ENCODE peak calls at places on chromosomes 3 and 15, in nine cellular contexts. I, G, Z, D, J, N, L, C and T are unnamed samples.

GRCh38 chr3:24401090-24401810 is 93.4 kb downstream of the THRB start:
- DNase-seq in I (no peak), G (no peak), Z (no peak), D (no peak), J (no peak), N (no peak), L (no peak), C (no peak), T (no peak)

GRCh38 chr15:47824185-47824584 is 106.9 kb downstream of the SEMA6D start:
- DNase-seq in I (no peak), G (no peak), Z (no peak), D (no peak), J (no peak), N (no peak), L (no peak), C (no peak), T (no peak)

GRCh38 chr3:192514081-192514753 is 213.1 kb downstream of the FGF12 start:
- DNase-seq in I (peak), G (no peak), Z (no peak), D (peak), J (peak), N (no peak), L (peak), C (no peak), T (peak)

GRCh38 chr3:64214002-64214696 is 11.1 kb downstream of the PRICKLE2 start:
- DNase-seq in I (no peak), G (peak), Z (peak), D (no peak), J (no peak), N (peak), L (no peak), C (peak), T (no peak)

GRCh38 chr3:195438371-195438770 is 4.4 kb downstream of the ACAP2 start:
- DNase-seq in I (no peak), G (no peak), Z (no peak), D (no peak), J (no peak), N (no peak), L (no peak), C (no peak), T (no peak)

GRCh38 chr3:85050806-85051205 is 92.0 kb downstream of the CADM2 start:
- DNase-seq in I (no peak), G (no peak), Z (no peak), D (no peak), J (no peak), N (no peak), L (no peak), C (no peak), T (no peak)

GRCh38 chr3:50345586-50345985 is at the start of gene ZMYND10:
- DNase-seq in I (peak), G (peak), Z (peak), D (peak), J (peak), N (peak), L (peak), C (peak), T (peak)

GRCh38 chr3:51436998-51437639 is 46.0 kb downstream of the RBM15B start:
- DNase-seq in I (no peak), G (no peak), Z (no peak), D (no peak), J (no peak), N (no peak), L (no peak), C (no peak), T (no peak)

GRCh38 chr3:57164217-57164605 is 942 bp downstream of the IL17RD start:
- DNase-seq in I (no peak), G (peak), Z (peak), D (peak), J (no peak), N (no peak), L (peak), C (peak), T (no peak)

GRCh38 chr3:11447584-11448200 is 175.5 kb downstream of the ATG7 start:
- DNase-seq in I (no peak), G (no peak), Z (no peak), D (no peak), J (no peak), N (no peak), L (no peak), C (no peak), T (no peak)

GRCh38 chr15:100124936-100125626 is 216.7 kb downstream of the ADAMTS17 start:
- DNase-seq in I (no peak), G (no peak), Z (no peak), D (no peak), J (no peak), N (no peak), L (no peak), C (no peak), T (no peak)
- H3K27ac ChIP-seq in I (no peak), G (peak), Z (peak), D (no peak), J (no peak), N (no peak), L (no peak), C (no peak), T (no peak)

DNA sequence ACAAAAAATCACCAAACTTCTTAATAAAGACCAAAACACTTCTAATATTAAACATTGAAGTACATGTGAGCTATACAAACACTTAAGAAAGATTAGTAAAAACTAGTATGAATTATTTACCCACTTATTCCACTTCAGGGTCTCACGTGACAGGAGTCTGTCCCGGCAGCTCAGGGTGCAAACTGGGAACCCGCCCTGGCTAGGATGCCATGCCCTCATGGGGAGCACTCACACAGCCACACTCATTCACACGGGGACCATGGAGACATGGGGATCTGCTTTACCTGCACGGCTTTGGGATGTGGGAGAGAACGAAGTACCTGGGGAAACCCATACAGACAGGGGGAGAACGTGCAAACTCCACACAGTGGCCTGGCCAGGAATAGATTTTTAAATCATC is 179.3 kb upstream of the UBE3A start:
- DNase-seq in I (no peak), G (no peak), Z (no peak), D (no peak), J (no peak), N (no peak), L (no peak), C (no peak), T (no peak)
- H3K27ac ChIP-seq in I (no peak), G (no peak), Z (no peak), D (no peak), J (no peak), N (no peak), L (no peak), C (no peak), T (no peak)

GRCh38 chr3:38477057-38477820 is 18.9 kb upstream of the EXOG start:
- DNase-seq in I (no peak), G (no peak), Z (no peak), D (no peak), J (no peak), N (no peak), L (peak), C (no peak), T (no peak)
- H3K27ac ChIP-seq in I (no peak), G (no peak), Z (no peak), D (no peak), J (no peak), N (no peak), L (no peak), C (no peak), T (no peak)

GRCh38 chr15:39935241-39935640 is 1.3 kb downstream of the EIF2AK4 start:
- DNase-seq in I (no peak), G (no peak), Z (no peak), D (no peak), J (no peak), N (no peak), L (no peak), C (no peak), T (no peak)
- H3K27ac ChIP-seq in I (no peak), G (no peak), Z (no peak), D (no peak), J (no peak), N (no peak), L (no peak), C (peak), T (no peak)

GRCh38 chr3:27878012-27878383 is 155.9 kb upstream of the EOMES start:
- DNase-seq in I (no peak), G (no peak), Z (no peak), D (no peak), J (no peak), N (no peak), L (no peak), C (no peak), T (no peak)
- H3K27ac ChIP-seq in I (no peak), G (no peak), Z (no peak), D (no peak), J (no peak), N (no peak), L (no peak), C (no peak), T (no peak)

DNA sequence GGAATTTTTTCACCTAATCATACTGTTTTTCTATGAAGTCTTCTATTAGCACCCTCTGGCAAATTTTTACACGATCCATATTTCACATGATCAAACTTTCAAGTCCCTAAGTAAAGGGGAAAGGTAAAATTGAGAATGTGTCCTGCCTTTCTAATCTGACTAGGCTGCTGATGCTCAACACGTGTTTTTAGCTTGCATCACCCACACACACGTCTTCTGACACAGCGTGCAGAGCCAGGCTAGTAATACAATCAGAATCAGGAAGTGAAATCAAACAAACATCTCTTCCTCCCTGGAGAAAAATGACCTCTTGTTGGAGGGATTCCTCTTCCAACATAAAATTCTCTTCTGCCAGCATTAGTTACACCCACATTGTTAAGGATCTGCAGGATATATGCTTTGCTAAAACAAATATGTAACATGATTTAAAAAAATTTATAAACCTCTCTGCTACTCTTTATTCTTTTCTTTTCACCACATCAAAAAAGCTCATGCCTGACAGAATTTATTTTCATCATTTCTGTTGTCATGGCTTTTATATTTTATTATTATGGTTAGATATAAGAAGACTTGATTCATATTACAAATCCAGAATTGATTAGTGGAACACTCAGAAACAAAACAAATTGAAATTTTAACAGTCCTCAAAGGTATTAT is 122.4 kb downstream of the RAP2B start:
- DNase-seq in I (no peak), G (peak), Z (peak), D (no peak), J (no peak), N (peak), L (no peak), C (peak), T (peak)
- H3K27ac ChIP-seq in I (no peak), G (peak), Z (no peak), D (no peak), J (no peak), N (peak), L (no peak), C (peak), T (no peak)

GRCh38 chr15:58467722-58468436 is 36.1 kb downstream of the LIPC start:
- DNase-seq in I (no peak), G (no peak), Z (no peak), D (no peak), J (no peak), N (no peak), L (no peak), C (no peak), T (no peak)

GRCh38 chr15:58471341-58471740 is 39.5 kb downstream of the LIPC start:
- DNase-seq in I (no peak), G (no peak), Z (no peak), D (no peak), J (no peak), N (no peak), L (no peak), C (no peak), T (peak)

GRCh38 chr15:58472221-58472620 is 40.4 kb downstream of the LIPC start:
- DNase-seq in I (no peak), G (no peak), Z (no peak), D (no peak), J (no peak), N (no peak), L (no peak), C (no peak), T (no peak)

GRCh38 chr15:58467121-58467721 is 35.4 kb downstream of the LIPC start:
- DNase-seq in I (no peak), G (no peak), Z (no peak), D (no peak), J (peak), N (no peak), L (no peak), C (no peak), T (peak)

GRCh38 chr15:58469432-58470353 is 37.9 kb downstream of the LIPC start:
- DNase-seq in I (no peak), G (peak), Z (peak), D (no peak), J (peak), N (peak), L (no peak), C (peak), T (peak)
- H3K27ac ChIP-seq in I (no peak), G (no peak), Z (no peak), D (no peak), J (no peak), N (peak), L (no peak), C (peak), T (peak)

GRCh38 chr3:58346368-58346767 is 13.7 kb downstream of the PXK start:
- DNase-seq in I (no peak), G (no peak), Z (no peak), D (no peak), J (no peak), N (no peak), L (no peak), C (no peak), T (no peak)

GRCh38 chr3:58347984-58348383 is 15.3 kb downstream of the PXK start:
- DNase-seq in I (no peak), G (no peak), Z (no peak), D (no peak), J (no peak), N (no peak), L (no peak), C (no peak), T (no peak)

GRCh38 chr3:58341376-58341775 is 8.7 kb downstream of the PXK start:
- DNase-seq in I (no peak), G (no peak), Z (no peak), D (no peak), J (no peak), N (no peak), L (no peak), C (peak), T (no peak)

GRCh38 chr3:58342676-58343075 is 10.0 kb downstream of the PXK start:
- DNase-seq in I (no peak), G (no peak), Z (no peak), D (no peak), J (no peak), N (no peak), L (no peak), C (no peak), T (no peak)

GRCh38 chr3:58345457-58345856 is 12.8 kb downstream of the PXK start:
- DNase-seq in I (no peak), G (no peak), Z (no peak), D (no peak), J (no peak), N (no peak), L (no peak), C (no peak), T (no peak)
- H3K27ac ChIP-seq in I (no peak), G (no peak), Z (no peak), D (no peak), J (no peak), N (no peak), L (no peak), C (no peak), T (no peak)

GRCh38 chr15:92527197-92527596 is 128.4 kb downstream of the FAM174B start:
- DNase-seq in I (no peak), G (no peak), Z (no peak), D (no peak), J (no peak), N (no peak), L (no peak), C (no peak), T (no peak)
- H3K27ac ChIP-seq in I (no peak), G (no peak), Z (peak), D (no peak), J (no peak), N (no peak), L (no peak), C (no peak), T (no peak)

GRCh38 chr15:59379524-59379923 is 6.9 kb upstream of the MYO1E start:
- DNase-seq in I (no peak), G (no peak), Z (no peak), D (no peak), J (no peak), N (no peak), L (no peak), C (no peak), T (no peak)
- H3K27ac ChIP-seq in I (no peak), G (no peak), Z (no peak), D (no peak), J (no peak), N (no peak), L (no peak), C (no peak), T (no peak)